ENCODE peak calls at places on chromosomes 11 and 22, in five cellular contexts. G is NCI-H460, H is prostate gland, Q is NCI-H1436, D is colonic mucosa. F is an unnamed sample.

GRCh38 chr22:46942816-46943783 is 180.7 kb downstream of the TBC1D22A start:
- DNase-seq in G (no peak), H (no peak), D (peak), Q (no peak), F (no peak)

GRCh38 chr11:113204280-113204679 is 110.1 kb upstream of the TTC12 start:
- DNase-seq in G (no peak), Q (no peak), D (no peak), H (no peak), F (no peak)

GRCh38 chr11:86575208-86575855 is 97.1 kb downstream of the ME3 start:
- DNase-seq in G (no peak), D (no peak), H (no peak), Q (no peak), F (no peak)

GRCh38 chr11:119584193-119585037 is 144.6 kb downstream of the NECTIN1 start:
- DNase-seq in Q (peak), G (no peak), D (peak), H (peak), F (peak)

GRCh38 chr11:63490551-63491239 is at the start of gene PLAAT5:
- DNase-seq in D (peak), G (no peak), Q (no peak), H (no peak), F (no peak)

GRCh38 chr11:1206391-1207271 is 16.2 kb upstream of the MUC5B start:
- DNase-seq in D (no peak), G (no peak), Q (no peak), H (no peak), F (no peak)

GRCh38 chr11:97234016-97234415 is 844.2 kb downstream of the JRKL start:
- DNase-seq in D (no peak), H (no peak), G (no peak), Q (no peak), F (no peak)

GRCh38 chr11:124113890-124114289 is 1.4 kb upstream of the VWA5A start:
- DNase-seq in H (no peak), G (no peak), Q (peak), D (peak), F (no peak)

GRCh38 chr22:17137226-17137625 is 16.1 kb upstream of the TMEM121B start:
- DNase-seq in Q (no peak), D (no peak), H (no peak), G (no peak), F (no peak)

GRCh38 chr11:133064152-133064877 is 468.0 kb downstream of the OPCML start:
- DNase-seq in G (no peak), H (no peak), Q (peak), D (no peak), F (peak)

GRCh38 chr11:74057251-74058151 is 48.6 kb upstream of the UCP3 start:
- DNase-seq in Q (no peak), G (peak), H (no peak), D (no peak), F (no peak)

GRCh38 chr11:1202154-1202775 is 20.6 kb upstream of the MUC5B start:
- DNase-seq in D (no peak), G (no peak), H (no peak), Q (no peak), F (no peak)

GRCh38 chr11:120248551-120249278 is 8.8 kb downstream of the POU2F3 start:
- DNase-seq in H (no peak), D (no peak), G (no peak), Q (no peak), F (no peak)

GRCh38 chr22:19663821-19664325 is 50.4 kb upstream of the SEPTIN5 start:
- DNase-seq in Q (peak), D (no peak), G (no peak), H (no peak), F (peak)

GRCh38 chr11:117825538-117826359 is 1.2 kb upstream of the FXYD2 start:
- DNase-seq in G (no peak), Q (no peak), D (no peak), H (no peak), F (no peak)

GRCh38 chr11:107696140-107696539 is 15.7 kb downstream of the SLN start:
- DNase-seq in Q (no peak), G (peak), D (no peak), H (no peak), F (no peak)

GRCh38 chr11:64890084-64890944 is 11.9 kb upstream of the EHD1 start:
- DNase-seq in D (peak), H (no peak), Q (no peak), G (no peak), F (no peak)

GRCh38 chr11:113725883-113726405 is 19.8 kb upstream of the TMPRSS5 start:
- DNase-seq in Q (no peak), D (no peak), G (no peak), H (no peak), F (no peak)

GRCh38 chr11:91947215-91947614 is 277.4 kb upstream of the FAT3 start:
- DNase-seq in D (no peak), G (no peak), H (peak), Q (peak), F (no peak)

GRCh38 chr11:41497974-41498373 is 38.5 kb upstream of the LRRC4C start:
- DNase-seq in H (no peak), D (no peak), Q (no peak), G (no peak), F (no peak)

F was measured in SK-N-DZ.